ENCODE peak calls at places on chromosomes 16 and 17, in four cellular contexts. N, H, L and I are unnamed samples.

GRCh38 chr17:57899822-57900221 is 50.0 kb upstream of the MRPS23 start:
- DNase-seq in N (no peak), H (no peak), L (no peak), I (no peak)

GRCh38 chr16:1545044-1545736 is 11.7 kb downstream of the TMEM204 start:
- DNase-seq in N (peak; percentile 90), H (no peak), L (no peak), I (no peak)

GRCh38 chr16:787261-787966 is 767 bp downstream of the RPUSD1 start:
- DNase-seq in N (no peak), H (no peak), L (peak; percentile 39), I (no peak)

GRCh38 chr17:41968676-41969075 is 2.1 kb downstream of the CNP start:
- DNase-seq in N (no peak), H (no peak), L (no peak), I (no peak)

GRCh38 chr16:67245674-67246080 is 1.6 kb downstream of the FHOD1 start:
- DNase-seq in N (no peak), H (no peak), L (no peak), I (no peak)

GRCh38 chr17:48472485-48473281 is 42.7 kb upstream of the SKAP1 start:
- DNase-seq in N (no peak), H (no peak), L (no peak), I (no peak)

GRCh38 chr17:74616696-74617095 is 6.8 kb downstream of the CD300E start:
- DNase-seq in N (no peak), H (no peak), L (no peak), I (no peak)

GRCh38 chr16:58487566-58488351 is 12.2 kb upstream of the NDRG4 start:
- DNase-seq in N (peak; percentile 71), H (peak; percentile 93), L (peak; percentile 87), I (peak; percentile 94)

GRCh38 chr17:70230883-70231282 is 61.6 kb downstream of the KCNJ2 start:
- DNase-seq in N (no peak), H (no peak), L (no peak), I (no peak)

GRCh38 chr16:23505180-23505665 is 5.1 kb downstream of the GGA2 start:
- DNase-seq in N (no peak), H (no peak), L (no peak), I (no peak)

GRCh38 chr16:88681709-88682451 is 4.4 kb downstream of the SNAI3 start:
- DNase-seq in N (no peak), H (no peak), L (no peak), I (no peak)

GRCh38 chr17:66957951-66958579 is 6.4 kb upstream of the CACNG4 start:
- DNase-seq in N (peak; percentile 89), H (no peak), L (no peak), I (no peak)
- TF ChIP-seq JUN in N (no peak), H (no peak), L (no peak), I (no peak)

GRCh38 chr17:9002236-9002609 is 19.1 kb upstream of the NTN1 start:
- DNase-seq in N (no peak), H (no peak), L (no peak), I (peak; percentile 50)
- TF ChIP-seq CTCF in N (no peak), H (no peak), L (no peak), I (no peak)

DNA sequence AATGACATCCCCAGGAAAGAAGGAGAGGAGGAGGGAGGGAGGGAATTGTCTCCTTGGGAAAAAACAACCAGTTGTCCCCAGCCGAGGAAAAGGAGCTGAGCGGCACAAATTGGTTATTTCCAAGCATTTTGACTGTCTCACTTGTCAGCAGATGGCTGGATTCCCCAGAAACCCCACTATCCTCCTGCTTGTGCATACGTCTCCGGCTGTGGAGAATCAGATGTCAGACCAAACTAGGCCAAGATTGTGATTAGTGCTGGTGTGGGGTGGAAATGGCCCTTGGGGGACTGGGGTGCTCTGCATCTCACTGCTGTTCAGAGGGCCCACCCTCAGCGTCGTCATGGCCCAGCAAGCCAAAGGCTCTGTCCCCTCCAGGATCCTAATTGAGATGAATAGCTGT is 131.7 kb upstream of the HSBP1 start:
- DNase-seq in N (no peak), H (no peak), L (no peak), I (no peak)
- TF ChIP-seq ATF2 in N (no peak), H (no peak), L (no peak), I (no peak)

GRCh38 chr16:70433456-70434103 is 5.3 kb downstream of the ST3GAL2 start:
- DNase-seq in N (no peak), H (no peak), L (peak; percentile 45), I (no peak)
- TF ChIP-seq JUN in N (no peak), H (no peak), L (no peak), I (no peak)

DNA sequence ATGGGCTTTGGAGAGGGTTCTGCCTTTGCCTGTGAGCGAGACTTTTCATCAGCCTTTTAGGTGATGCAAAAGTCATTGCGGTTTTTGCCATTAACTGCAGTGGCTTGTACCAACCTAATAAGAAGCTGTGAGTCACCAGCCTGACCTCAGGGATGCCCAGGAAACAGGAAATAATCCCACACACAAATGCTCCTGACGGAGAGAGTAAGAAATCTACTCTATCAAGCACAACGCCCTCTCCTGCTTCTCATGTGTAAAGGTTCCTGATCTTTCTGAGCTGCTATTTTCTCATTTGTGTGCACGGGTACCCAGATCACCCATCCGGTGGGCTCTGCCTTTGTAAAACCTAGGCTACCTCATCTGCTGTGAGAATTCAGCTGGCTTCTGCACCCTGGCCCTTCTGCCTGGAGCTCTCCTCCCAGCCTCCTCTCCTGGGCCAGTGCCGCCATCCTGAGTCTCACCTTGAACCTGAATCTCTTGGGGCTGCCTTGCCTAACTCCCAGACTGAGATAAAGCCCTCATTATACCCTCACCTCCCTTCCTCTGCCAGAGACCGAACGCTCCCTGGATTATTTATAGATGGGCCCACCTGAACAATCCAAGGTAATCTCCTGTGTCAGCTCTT is 299.7 kb downstream of the C16orf95 start:
- DNase-seq in N (no peak), H (no peak), L (no peak), I (no peak)
- TF ChIP-seq CTCF in N (no peak), H (no peak), L (peak; percentile 22), I (no peak)